ENCODE peak calls at places on chromosomes 7 and 10, in six cellular contexts. G is testis, Q is A549, Z is stomach, R is epithelial cell of esophagus, B is mesothelial cell of epicardium. L is an unnamed sample.

GRCh38 chr10:98474628-98475027 is 27.9 kb upstream of the HPS1 start:
- DNase-seq in R (no peak), G (no peak), B (no peak), Z (no peak), Q (no peak), L (no peak)

GRCh38 chr7:29194594-29195417 is at the start of gene CHN2:
- DNase-seq in G (peak; percentile 73), Q (peak; percentile 19), Z (peak; percentile 75), B (peak; percentile 66), R (peak; percentile 51), L (no peak)

GRCh38 chr7:2104107-2104710 is 128.5 kb downstream of the MAD1L1 start:
- DNase-seq in Q (peak; percentile 91), Z (peak; percentile 67), R (peak; percentile 61), G (peak; percentile 91), B (peak; percentile 88), L (peak; percentile 76)

GRCh38 chr10:10508241-10508640 is 509.4 kb upstream of the CELF2 start:
- DNase-seq in Z (no peak), G (no peak), Q (no peak), R (no peak), B (no peak), L (no peak)

GRCh38 chr10:92544296-92544695 is 29.6 kb downstream of the IDE start:
- DNase-seq in G (no peak), R (peak; percentile 75), Z (no peak), Q (no peak), B (no peak), L (no peak)

GRCh38 chr10:24723788-24724380 is at the start of gene ARHGAP21:
- DNase-seq in B (peak; percentile 73), R (peak; percentile 84), G (peak; percentile 69), Z (peak; percentile 71), Q (peak; percentile 53), L (no peak)

GRCh38 chr10:130191380-130191779 is 55.2 kb downstream of the GLRX3 start:
- DNase-seq in G (no peak), Z (no peak), R (no peak), B (no peak), Q (no peak), L (no peak)

GRCh38 chr10:97705006-97705670 is 8.4 kb upstream of the MARVELD1 start:
- DNase-seq in R (no peak), B (no peak), Q (no peak), G (no peak), Z (no peak), L (no peak)

GRCh38 chr10:48463318-48464003 is 141.4 kb downstream of the ARHGAP22 start:
- DNase-seq in G (peak; percentile 86), Z (peak; percentile 19), R (no peak), B (no peak), Q (no peak), L (no peak)

GRCh38 chr7:150909192-150909591 is 56.9 kb downstream of the AOC1 start:
- DNase-seq in Q (no peak), Z (no peak), R (no peak), B (no peak), G (no peak), L (no peak)

GRCh38 chr7:1940402-1940786 is 270.3 kb downstream of the ELFN1 start:
- DNase-seq in G (peak; percentile 62), Q (no peak), Z (peak; percentile 67), B (no peak), R (peak; percentile 63), L (no peak)

GRCh38 chr10:104922810-104923209 is 281.7 kb downstream of the SORCS3 start:
- DNase-seq in B (no peak), R (no peak), G (no peak), Z (no peak), Q (no peak), L (no peak)

GRCh38 chr10:32972454-32972853 is 14.4 kb upstream of the ITGB1 start:
- DNase-seq in G (no peak), Z (no peak), R (no peak), Q (no peak), B (no peak), L (no peak)

GRCh38 chr7:5282464-5283316 is at the start of gene SLC29A4:
- DNase-seq in Z (peak; percentile 62), Q (no peak), B (peak; percentile 51), G (peak; percentile 57), R (peak; percentile 21), L (no peak)

GRCh38 chr10:43644252-43644651 is 4.4 kb downstream of the ZNF32 start:
- DNase-seq in Q (no peak), G (no peak), R (no peak), Z (no peak), B (no peak), L (no peak)

GRCh38 chr10:130652544-130652943 is 516.4 kb downstream of the GLRX3 start:
- DNase-seq in Q (no peak), B (no peak), G (no peak), R (no peak), Z (no peak), L (no peak)

GRCh38 chr10:121732676-121733445 is 134.6 kb upstream of the FGFR2 start:
- DNase-seq in Q (no peak), Z (no peak), R (peak; percentile 12), B (no peak), G (no peak), L (no peak)

GRCh38 chr10:86345296-86346168 is 21.1 kb downstream of the GRID1 start:
- DNase-seq in G (no peak), Q (peak; percentile 55), Z (no peak), B (no peak), R (peak; percentile 20), L (no peak)

GRCh38 chr7:37284805-37285211 is 163.9 kb downstream of the ELMO1 start:
- DNase-seq in R (peak; percentile 25), G (peak; percentile 68), Z (no peak), B (peak; percentile 51), Q (peak; percentile 29), L (no peak)

GRCh38 chr10:43258032-43258921 is 8.6 kb downstream of the RASGEF1A start:
- DNase-seq in B (no peak), G (no peak), Z (peak; percentile 22), Q (no peak), R (no peak), L (no peak)

GRCh38 chr7:70325509-70326101 is 727.3 kb downstream of the AUTS2 start:
- DNase-seq in G (no peak), B (no peak), Q (no peak), R (peak; percentile 88), Z (no peak), L (no peak)

GRCh38 chr10:91220954-91221696 is 662 bp downstream of the PCGF5 start:
- DNase-seq in Q (peak; percentile 46), R (peak; percentile 14), B (peak; percentile 57), Z (peak; percentile 30), G (peak; percentile 32), L (no peak)

GRCh38 chr7:80307251-80307856 is 172.7 kb downstream of the GNAI1 start:
- DNase-seq in G (no peak), Z (no peak), Q (no peak), R (peak; percentile 77), B (no peak), L (no peak)

GRCh38 chr10:118968482-118968881 is 61.0 kb upstream of the NANOS1 start:
- DNase-seq in R (no peak), G (no peak), Q (no peak), B (no peak), Z (no peak), L (no peak)

GRCh38 chr7:140397784-140398750 is at the start of gene SLC37A3:
- DNase-seq in Z (peak; percentile 91), G (peak; percentile 92), R (peak; percentile 87), Q (peak; percentile 96), B (peak; percentile 89), L (peak; percentile 20)

GRCh38 chr7:43873300-43873699 is 4.0 kb upstream of the MRPS24 start:
- DNase-seq in Z (no peak), G (peak; percentile 47), Q (no peak), R (peak; percentile 85), B (no peak), L (no peak)

GRCh38 chr10:66466622-66467021 is 459.2 kb upstream of the LRRTM3 start:
- DNase-seq in B (no peak), Z (no peak), G (no peak), Q (no peak), R (peak; percentile 76), L (no peak)

GRCh38 chr7:73668103-73668937 is 689 bp downstream of the VPS37D start:
- DNase-seq in Z (no peak), Q (peak; percentile 45), B (no peak), R (no peak), G (no peak), L (no peak)
- TF ChIP-seq CTCF in Z (no peak), Q (no peak), B (no peak), R (no peak), G (no peak), L (no peak)

DNA sequence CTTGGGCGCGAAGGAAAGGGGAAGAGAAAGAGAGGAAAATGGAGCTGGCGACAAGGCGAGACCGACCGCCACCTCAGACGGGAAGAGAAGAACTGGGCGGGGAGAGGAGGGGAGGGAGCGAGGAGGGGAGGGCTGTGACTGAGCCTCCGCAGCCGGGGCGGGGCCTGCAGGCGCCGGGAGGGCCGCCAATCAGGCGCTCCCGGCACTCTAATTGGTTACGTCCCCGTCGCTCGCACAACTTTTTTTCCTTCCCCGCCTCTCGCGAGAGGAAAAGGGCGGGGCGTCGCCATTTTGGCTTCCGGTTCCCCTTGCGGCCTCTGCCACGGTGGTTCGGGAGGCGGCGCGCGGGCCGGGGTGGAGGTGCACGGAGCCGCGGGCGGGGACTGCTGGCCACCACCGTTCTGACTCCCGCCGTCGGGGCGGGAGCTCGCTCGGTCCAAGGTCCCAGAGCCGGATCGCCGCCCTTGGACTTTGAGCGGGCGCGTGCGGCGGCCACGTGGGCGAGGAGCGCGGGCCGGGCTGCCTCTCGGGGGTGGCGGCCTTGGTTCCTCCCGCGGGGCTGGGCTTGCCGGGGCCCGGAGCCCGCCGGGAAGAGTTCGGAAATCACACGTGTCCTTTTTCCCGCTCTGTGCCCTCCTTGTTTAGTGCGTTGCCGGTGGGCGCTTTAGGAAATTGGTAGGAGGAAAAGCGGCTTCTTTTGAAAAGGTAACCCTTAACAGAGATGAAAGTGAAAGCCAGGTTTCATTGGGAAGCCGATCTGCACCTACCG is at the start of gene GDI2:
- DNase-seq in B (peak; percentile 98), G (peak; percentile 97), R (peak; percentile 97), Z (peak; percentile 96), Q (peak; percentile 95), L (peak; percentile 88)
- TF ChIP-seq CTCF in B (no peak), G (no peak), R (no peak), Z (no peak), Q (no peak), L (no peak)

DNA sequence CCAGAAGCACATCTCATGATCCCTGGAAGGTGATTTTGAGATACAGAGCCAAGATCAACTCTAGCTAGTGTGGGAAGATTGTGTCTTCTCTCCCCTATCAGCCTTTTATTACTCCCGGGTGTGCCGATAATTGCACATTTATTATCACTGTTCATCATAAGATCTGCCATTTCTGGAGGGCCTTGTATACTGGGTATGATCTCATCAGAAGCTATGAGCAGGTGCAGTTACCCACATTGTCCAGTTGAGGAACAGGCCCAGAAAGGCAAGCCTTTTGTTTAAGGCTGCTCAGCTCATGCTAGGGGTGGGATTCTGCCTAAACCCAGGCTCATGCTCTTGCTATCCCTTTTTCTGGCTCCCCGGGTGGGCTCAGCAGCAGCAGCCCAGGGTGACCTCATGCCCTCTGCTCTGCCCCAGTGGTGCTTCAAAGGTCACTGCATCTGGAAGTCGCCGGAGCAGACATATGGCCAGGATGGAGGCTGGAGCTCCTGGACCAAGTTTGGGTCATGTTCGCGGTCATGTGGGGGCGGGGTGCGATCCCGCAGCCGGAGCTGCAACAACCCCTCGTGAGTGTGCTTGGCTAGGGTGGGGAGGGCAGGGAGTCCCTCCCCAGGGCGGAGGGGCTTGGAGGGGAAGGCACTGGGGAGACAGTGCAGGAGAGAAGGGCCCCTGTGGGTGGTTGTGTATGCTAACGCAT is 46.6 kb downstream of the TBATA start:
- DNase-seq in Q (peak; percentile 39), G (no peak), R (no peak), Z (no peak), B (no peak), L (no peak)
- TF ChIP-seq CTCF in Q (no peak), G (peak; percentile 12), R (no peak), Z (no peak), B (no peak), L (peak; percentile 13)

GRCh38 chr10:132036887-132037675 is 28.7 kb upstream of the JAKMIP3 start:
- DNase-seq in G (no peak), B (no peak), Q (peak; percentile 57), Z (no peak), R (peak; percentile 27), L (no peak)
- TF ChIP-seq CTCF in G (no peak), B (no peak), Q (peak; percentile 45), Z (no peak), R (no peak), L (no peak)